ENCODE peak calls at places on chromosomes 5 and 9, in nine cellular contexts. E is A549, L is lower leg skin, U is body of pancreas, T is sigmoid colon, V is spleen, Y is upper lobe of left lung, K is ovary, A is IMR-90. X is an unnamed sample.

GRCh38 chr9:69857131-69857530 is 36.5 kb downstream of the CFAP95 start:
- DNase-seq in E (no peak), L (no peak), U (no peak), T (no peak), V (no peak), Y (no peak), K (no peak), A (peak), X (no peak)

GRCh38 chr9:5939530-5939929 is 48.8 kb downstream of the MLANA start:
- DNase-seq in E (no peak), L (no peak), U (no peak), T (no peak), V (no peak), Y (no peak), K (no peak), A (no peak), X (no peak)

GRCh38 chr5:175250426-175250825 is 193.6 kb downstream of the DRD1 start:
- DNase-seq in E (no peak), L (no peak), U (no peak), T (no peak), V (no peak), Y (no peak), K (no peak), A (no peak), X (no peak)

GRCh38 chr5:133565993-133566392 is 46.3 kb downstream of the FSTL4 start:
- DNase-seq in E (no peak), L (no peak), U (no peak), T (no peak), V (no peak), Y (no peak), K (no peak), A (peak), X (peak)

GRCh38 chr5:159034083-159034824 is 65.5 kb downstream of the EBF1 start:
- DNase-seq in E (no peak), L (no peak), U (no peak), T (no peak), V (no peak), Y (no peak), K (no peak), A (no peak), X (no peak)

GRCh38 chr9:227882-228281 is 13.2 kb downstream of the DOCK8 start:
- DNase-seq in E (no peak), L (no peak), U (no peak), T (no peak), V (no peak), Y (no peak), K (no peak), A (no peak), X (no peak)

GRCh38 chr5:86570427-86571083 is 47.2 kb upstream of the COX7C start:
- DNase-seq in E (peak), L (no peak), U (no peak), T (no peak), V (no peak), Y (peak), K (no peak), A (no peak), X (no peak)

GRCh38 chr5:62347928-62348327 is 41.9 kb downstream of the KIF2A start:
- DNase-seq in E (no peak), L (no peak), U (no peak), T (no peak), V (no peak), Y (no peak), K (no peak), A (no peak), X (no peak)

GRCh38 chr5:17216974-17217325 is 481 bp upstream of the BASP1 start:
- DNase-seq in E (peak), L (peak), U (no peak), T (no peak), V (peak), Y (peak), K (peak), A (peak), X (no peak)

GRCh38 chr9:85332487-85332886 is 409.3 kb downstream of the AGTPBP1 start:
- DNase-seq in E (peak), L (no peak), U (no peak), T (no peak), V (no peak), Y (no peak), K (no peak), A (no peak), X (no peak)

GRCh38 chr9:37710039-37710438 is 43.6 kb upstream of the TRMT10B start:
- DNase-seq in E (no peak), L (no peak), U (no peak), T (no peak), V (no peak), Y (no peak), K (no peak), A (no peak), X (no peak)

GRCh38 chr9:4424891-4425290 is 65.4 kb upstream of the SLC1A1 start:
- DNase-seq in E (no peak), L (no peak), U (no peak), T (no peak), V (no peak), Y (no peak), K (no peak), A (no peak), X (no peak)

GRCh38 chr9:34413229-34413852 is 36.6 kb upstream of the MYORG start:
- DNase-seq in E (peak), L (no peak), U (peak), T (no peak), V (no peak), Y (no peak), K (peak), A (peak), X (peak)

GRCh38 chr5:4868140-4868735 is 271.9 kb upstream of the ADAMTS16 start:
- DNase-seq in E (peak), L (no peak), U (peak), T (peak), V (no peak), Y (no peak), K (peak), A (no peak), X (peak)

GRCh38 chr9:76464706-76465105 is 5.7 kb downstream of the GCNT1 start:
- DNase-seq in E (no peak), L (no peak), U (no peak), T (no peak), V (no peak), Y (no peak), K (no peak), A (no peak), X (no peak)

GRCh38 chr5:31362931-31363568 is 168.8 kb downstream of the DROSHA start:
- DNase-seq in E (no peak), L (no peak), U (no peak), T (no peak), V (no peak), Y (no peak), K (no peak), A (peak), X (no peak)

GRCh38 chr5:59152701-59153245 is 569.9 kb downstream of the RAB3C start:
- DNase-seq in E (no peak), L (no peak), U (no peak), T (no peak), V (no peak), Y (no peak), K (no peak), A (no peak), X (no peak)

GRCh38 chr9:113409481-113409880 is 994 bp downstream of the POLE3 start:
- DNase-seq in E (no peak), L (no peak), U (no peak), T (no peak), V (no peak), Y (no peak), K (no peak), A (no peak), X (no peak)

GRCh38 chr5:165508286-165508685 is 2002.9 kb downstream of the MAT2B start:
- DNase-seq in E (no peak), L (no peak), U (no peak), T (no peak), V (no peak), Y (no peak), K (no peak), A (no peak), X (no peak)

GRCh38 chr9:90894956-90895687 is 93.5 kb downstream of the SYK start:
- DNase-seq in E (peak), L (peak), U (no peak), T (no peak), V (no peak), Y (no peak), K (no peak), A (no peak), X (no peak)

GRCh38 chr5:93330506-93330905 is 250.5 kb downstream of the NR2F1-AS1 start:
- DNase-seq in E (no peak), L (no peak), U (no peak), T (no peak), V (no peak), Y (no peak), K (no peak), A (peak), X (no peak)

GRCh38 chr5:100664140-100664539 is 129.0 kb downstream of the FAM174A start:
- DNase-seq in E (no peak), L (no peak), U (no peak), T (no peak), V (no peak), Y (no peak), K (no peak), A (no peak), X (no peak)

GRCh38 chr5:14143843-14144585 is 872 bp downstream of the TRIO start:
- DNase-seq in E (no peak), L (peak), U (peak), T (peak), V (peak), Y (peak), K (peak), A (no peak), X (peak)

GRCh38 chr9:120071760-120072159 is 508.2 kb downstream of the CDK5RAP2 start:
- DNase-seq in E (no peak), L (no peak), U (no peak), T (no peak), V (no peak), Y (no peak), K (no peak), A (no peak), X (no peak)

GRCh38 chr9:88476491-88477271 is 58.3 kb upstream of the NXNL2 start:
- DNase-seq in E (no peak), L (no peak), U (no peak), T (no peak), V (no peak), Y (no peak), K (no peak), A (peak), X (no peak)

GRCh38 chr5:115962239-115962564 is at the start of gene LVRN:
- DNase-seq in E (no peak), L (peak), U (no peak), T (no peak), V (peak), Y (no peak), K (no peak), A (no peak), X (no peak)

GRCh38 chr9:124098141-124098905 is 86.8 kb downstream of the LHX2 start:
- DNase-seq in E (no peak), L (no peak), U (no peak), T (no peak), V (no peak), Y (no peak), K (no peak), A (no peak), X (no peak)

GRCh38 chr5:32639943-32640342 is 54.6 kb downstream of the SUB1 start:
- DNase-seq in E (no peak), L (no peak), U (no peak), T (no peak), V (no peak), Y (no peak), K (no peak), A (no peak), X (no peak)

GRCh38 chr5:131323378-131323777 is 59.5 kb downstream of the CDC42SE2 start:
- DNase-seq in E (no peak), L (no peak), U (no peak), T (no peak), V (no peak), Y (no peak), K (no peak), A (no peak), X (no peak)

GRCh38 chr9:69548676-69549075 is 123.5 kb downstream of the APBA1 start:
- DNase-seq in E (no peak), L (no peak), U (no peak), T (no peak), V (no peak), Y (no peak), K (no peak), A (no peak), X (no peak)

GRCh38 chr5:138402640-138403039 is 36.2 kb upstream of the REEP2 start:
- DNase-seq in E (no peak), L (no peak), U (no peak), T (no peak), V (no peak), Y (no peak), K (no peak), A (no peak), X (no peak)

GRCh38 chr5:115549154-115549553 is 4.6 kb upstream of the FEM1C start:
- DNase-seq in E (no peak), L (no peak), U (no peak), T (no peak), V (no peak), Y (no peak), K (no peak), A (peak), X (peak)

GRCh38 chr5:54610197-54610898 is 92.8 kb downstream of the SNX18 start:
- DNase-seq in E (no peak), L (no peak), U (no peak), T (no peak), V (peak), Y (no peak), K (no peak), A (no peak), X (no peak)

GRCh38 chr5:107401470-107402085 is 269.2 kb downstream of the EFNA5 start:
- DNase-seq in E (no peak), L (no peak), U (no peak), T (no peak), V (no peak), Y (no peak), K (no peak), A (no peak), X (no peak)

GRCh38 chr5:5079871-5080270 is 60.3 kb upstream of the ADAMTS16 start:
- DNase-seq in E (no peak), L (no peak), U (no peak), T (no peak), V (no peak), Y (no peak), K (no peak), A (no peak), X (no peak)

GRCh38 chr9:33081128-33081851 is 4.8 kb upstream of the SMU1 start:
- DNase-seq in E (peak), L (peak), U (peak), T (peak), V (peak), Y (no peak), K (peak), A (peak), X (peak)

GRCh38 chr5:65104831-65105230 is 336.1 kb downstream of the CWC27 start:
- DNase-seq in E (no peak), L (no peak), U (no peak), T (no peak), V (no peak), Y (no peak), K (no peak), A (no peak), X (no peak)

GRCh38 chr5:65102501-65102825 is 333.7 kb downstream of the CWC27 start:
- DNase-seq in E (no peak), L (no peak), U (no peak), T (no peak), V (no peak), Y (no peak), K (peak), A (no peak), X (no peak)

GRCh38 chr5:65103674-65104035 is 334.9 kb downstream of the CWC27 start:
- DNase-seq in E (no peak), L (no peak), U (peak), T (no peak), V (no peak), Y (no peak), K (peak), A (no peak), X (no peak)

GRCh38 chr5:65101706-65102105 is 333.0 kb downstream of the CWC27 start:
- DNase-seq in E (no peak), L (no peak), U (no peak), T (no peak), V (no peak), Y (no peak), K (no peak), A (peak), X (peak)

DNA sequence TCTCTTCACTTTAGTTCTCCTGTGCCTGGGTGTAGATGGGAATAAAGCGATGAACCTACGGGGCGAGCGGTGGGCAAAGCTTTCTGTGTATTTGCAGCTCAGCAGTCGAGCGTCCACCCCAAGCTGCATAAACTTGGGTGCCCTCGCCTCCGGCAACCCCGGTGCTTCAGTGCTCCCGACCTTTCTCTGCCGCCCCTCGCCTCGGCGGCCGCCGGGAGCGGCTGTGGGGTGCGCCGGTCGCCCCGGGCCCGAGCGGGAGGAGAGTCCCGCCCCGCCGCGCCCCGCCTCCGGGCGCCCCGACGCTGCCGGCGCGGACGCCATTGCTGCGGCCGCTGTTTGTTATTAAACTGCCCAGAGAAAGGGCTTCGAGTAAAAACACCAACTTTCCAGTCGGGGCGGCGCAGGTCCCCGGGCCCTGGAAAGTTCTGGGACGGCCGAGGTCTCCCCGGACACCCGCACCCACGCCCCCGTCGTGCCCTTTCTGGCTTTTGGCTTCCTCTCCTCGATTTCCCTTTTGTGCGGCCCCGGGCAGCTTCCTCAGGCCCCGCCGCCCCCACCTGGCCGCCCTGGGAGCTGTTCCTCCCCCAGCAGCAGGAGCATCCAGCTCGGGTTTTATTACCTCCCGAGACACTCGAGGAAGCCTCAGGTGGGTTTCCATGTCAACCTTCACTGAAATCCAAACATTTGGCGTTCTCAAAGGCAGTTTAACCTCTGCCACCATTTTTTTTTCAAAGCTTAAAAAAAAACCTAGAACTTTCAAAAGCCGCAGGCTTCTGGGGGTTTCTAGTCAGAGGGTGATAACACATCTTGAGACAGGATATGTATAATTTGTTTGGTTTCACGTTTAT is 334.3 kb downstream of the CWC27 start:
- DNase-seq in E (peak), L (peak), U (peak), T (peak), V (peak), Y (peak), K (peak), A (peak), X (peak)
- TF ChIP-seq POLR2A in E (peak), L (no peak), U (no peak), T (no peak), V (no peak), Y (no peak), K (no peak), A (no peak), X (peak)

GRCh38 chr9:134325813-134326753 is at the start of gene RXRA:
- DNase-seq in E (peak), L (peak), U (peak), T (peak), V (peak), Y (peak), K (peak), A (peak), X (peak)
- TF ChIP-seq POLR2A in E (peak), L (no peak), U (peak), T (no peak), V (peak), Y (peak), K (peak), A (peak), X (peak)

GRCh38 chr9:132945186-132946130 is 1.0 kb upstream of the TSC1 start:
- DNase-seq in E (no peak), L (no peak), U (no peak), T (no peak), V (no peak), Y (no peak), K (no peak), A (no peak), X (no peak)
- TF ChIP-seq POLR2A in E (no peak), L (no peak), U (no peak), T (no peak), V (no peak), Y (no peak), K (no peak), A (no peak), X (no peak)

GRCh38 chr5:112860929-112861637 is at the start of gene SRP19:
- DNase-seq in E (peak), L (peak), U (peak), T (peak), V (peak), Y (peak), K (peak), A (peak), X (peak)
- TF ChIP-seq POLR2A in E (peak), L (no peak), U (peak), T (peak), V (peak), Y (peak), K (peak), A (peak), X (peak)

GRCh38 chr5:139658928-139659667 is 10.9 kb downstream of the CXXC5 start:
- DNase-seq in E (no peak), L (no peak), U (no peak), T (no peak), V (no peak), Y (peak), K (no peak), A (peak), X (peak)

GRCh38 chr5:139658501-139658927 is 10.4 kb downstream of the CXXC5 start:
- DNase-seq in E (no peak), L (no peak), U (no peak), T (no peak), V (peak), Y (peak), K (no peak), A (peak), X (no peak)

GRCh38 chr5:139659673-139660072 is 11.5 kb downstream of the CXXC5 start:
- DNase-seq in E (no peak), L (no peak), U (no peak), T (no peak), V (no peak), Y (no peak), K (no peak), A (no peak), X (no peak)

GRCh38 chr5:139660916-139661814 is 13.0 kb downstream of the CXXC5 start:
- DNase-seq in E (no peak), L (peak), U (peak), T (peak), V (peak), Y (peak), K (peak), A (peak), X (peak)

DNA sequence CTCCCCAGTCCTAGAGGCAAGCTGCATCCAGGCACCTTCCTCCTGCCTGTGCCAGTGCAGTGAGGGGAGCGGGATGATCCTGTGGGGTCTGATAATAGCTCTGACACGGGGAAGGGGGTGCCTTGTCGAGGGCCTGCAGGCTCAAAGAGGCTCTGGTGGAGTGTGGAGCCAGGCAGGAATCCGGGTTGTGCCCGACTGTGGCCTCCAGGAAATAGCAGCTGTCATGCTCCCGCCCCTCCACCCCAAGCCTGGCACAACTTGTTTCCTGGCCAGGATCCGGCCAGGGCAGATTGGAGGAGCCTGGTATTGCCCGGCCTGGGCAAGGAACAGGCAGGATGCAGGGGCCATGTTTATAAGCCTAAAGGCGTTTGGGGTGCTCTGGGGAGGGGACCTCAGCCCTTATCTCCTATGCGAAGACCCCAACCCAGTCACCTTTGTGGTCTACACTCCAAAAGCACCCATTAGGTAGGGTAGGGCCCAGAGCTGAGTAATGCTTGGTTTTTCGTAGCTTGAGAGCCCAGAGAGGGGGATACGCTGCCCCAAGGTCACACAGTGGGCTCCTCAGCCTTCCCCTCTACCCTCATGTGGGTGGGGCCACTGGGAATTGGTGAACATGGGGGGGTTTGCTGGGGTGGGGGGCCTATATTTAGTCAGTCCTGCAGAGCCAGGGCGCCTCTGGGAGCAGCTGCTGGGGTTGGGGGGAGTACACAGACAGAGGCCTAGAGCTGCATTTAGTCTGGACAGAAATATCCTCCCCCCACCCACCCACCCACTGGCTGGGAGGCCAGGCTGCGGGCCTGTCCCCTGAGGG is 12.2 kb downstream of the CXXC5 start:
- DNase-seq in E (no peak), L (peak), U (peak), T (peak), V (peak), Y (no peak), K (no peak), A (no peak), X (peak)
- TF ChIP-seq POLR2A in E (no peak), L (no peak), U (peak), T (peak), V (no peak), Y (peak), K (no peak), A (no peak), X (no peak)

X was measured in erythroblast.